ENCODE peak calls at places on chromosome 1, in seven cellular contexts. D is stomach, X is H1, W is ovary, B is tibial nerve, N is transverse colon, T is A549. C is an unnamed sample.

GRCh38 chr1:43919906-43920305 is 13.7 kb upstream of the ARTN start:
- DNase-seq in D (no peak), X (no peak), W (no peak), B (no peak), N (no peak), T (no peak), C (no peak)

GRCh38 chr1:213887842-213888241 is 99.9 kb upstream of the PROX1 start:
- DNase-seq in D (no peak), X (no peak), W (no peak), B (no peak), N (no peak), T (no peak), C (no peak)

GRCh38 chr1:201771466-201771865 is 57.5 kb upstream of the IPO9 start:
- DNase-seq in D (no peak), X (no peak), W (no peak), B (no peak), N (no peak), T (no peak), C (no peak)

GRCh38 chr1:174535207-174535606 is 87.4 kb downstream of the GPR52 start:
- DNase-seq in D (no peak), X (no peak), W (no peak), B (no peak), N (no peak), T (no peak), C (no peak)

GRCh38 chr1:2583871-2584341 is 2.7 kb upstream of the PRXL2B start:
- DNase-seq in D (no peak), X (no peak), W (no peak), B (no peak), N (peak), T (peak), C (no peak)

GRCh38 chr1:238674331-238674730 is 712.0 kb upstream of the CHRM3 start:
- DNase-seq in D (no peak), X (no peak), W (no peak), B (no peak), N (no peak), T (no peak), C (no peak)

GRCh38 chr1:2571348-2571747 is 15.2 kb downstream of the TNFRSF14 start:
- DNase-seq in D (no peak), X (no peak), W (no peak), B (no peak), N (no peak), T (no peak), C (no peak)

GRCh38 chr1:187960125-187960638 is 1131.4 kb downstream of the PLA2G4A start:
- DNase-seq in D (no peak), X (no peak), W (no peak), B (no peak), N (no peak), T (no peak), C (no peak)

GRCh38 chr1:111629190-111629954 is 9.8 kb downstream of the RAP1A start:
- DNase-seq in D (no peak), X (no peak), W (no peak), B (no peak), N (no peak), T (no peak), C (no peak)

GRCh38 chr1:111624382-111624781 is 4.8 kb downstream of the RAP1A start:
- DNase-seq in D (no peak), X (no peak), W (no peak), B (no peak), N (no peak), T (no peak), C (no peak)

GRCh38 chr1:111631502-111631901 is 11.9 kb downstream of the RAP1A start:
- DNase-seq in D (no peak), X (no peak), W (no peak), B (no peak), N (no peak), T (no peak), C (no peak)

GRCh38 chr1:111625263-111625662 is 5.7 kb downstream of the RAP1A start:
- DNase-seq in D (no peak), X (no peak), W (no peak), B (no peak), N (no peak), T (no peak), C (no peak)

GRCh38 chr1:111628153-111628552 is 8.6 kb downstream of the RAP1A start:
- DNase-seq in D (no peak), X (no peak), W (no peak), B (no peak), N (no peak), T (no peak), C (no peak)
- H3K4me3 ChIP-seq in D (no peak), X (no peak), W (no peak), B (no peak), N (no peak), T (no peak), C (no peak)

GRCh38 chr1:173134800-173135199 is 72.3 kb downstream of the TNFSF4 start:
- DNase-seq in D (no peak), X (no peak), W (no peak), B (no peak), N (no peak), T (no peak), C (no peak)

GRCh38 chr1:173137116-173137515 is 70.0 kb downstream of the TNFSF4 start:
- DNase-seq in D (no peak), X (no peak), W (no peak), B (no peak), N (no peak), T (no peak), C (no peak)

GRCh38 chr1:173134029-173134428 is 73.1 kb downstream of the TNFSF4 start:
- DNase-seq in D (no peak), X (no peak), W (no peak), B (no peak), N (no peak), T (no peak), C (no peak)

GRCh38 chr1:173140733-173141132 is 66.4 kb downstream of the TNFSF4 start:
- DNase-seq in D (no peak), X (no peak), W (no peak), B (no peak), N (no peak), T (no peak), C (no peak)

DNA sequence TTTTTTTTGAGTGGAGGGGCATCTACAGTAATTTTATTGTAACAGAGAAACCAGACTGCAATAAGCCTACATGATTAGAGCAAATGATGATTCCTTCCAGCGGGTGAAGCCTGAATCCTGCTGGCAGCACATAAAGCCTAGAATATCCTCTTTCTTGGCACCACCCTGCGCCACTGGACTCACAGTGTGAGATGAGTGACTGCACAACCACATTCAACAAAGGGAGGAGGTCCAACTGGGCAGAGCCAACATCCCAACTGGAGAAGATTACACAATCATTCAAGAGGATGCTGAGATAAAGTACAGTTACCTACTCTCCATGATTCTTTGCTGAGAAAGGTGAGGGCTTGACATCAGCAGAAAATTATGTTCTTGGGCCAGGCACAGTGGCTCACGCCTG is 67.4 kb downstream of the TNFSF4 start:
- DNase-seq in D (no peak), X (no peak), W (no peak), B (no peak), N (no peak), T (no peak), C (no peak)
- TF ChIP-seq EP300 in D (no peak), X (no peak), W (no peak), B (no peak), N (no peak), T (no peak), C (no peak)

DNA sequence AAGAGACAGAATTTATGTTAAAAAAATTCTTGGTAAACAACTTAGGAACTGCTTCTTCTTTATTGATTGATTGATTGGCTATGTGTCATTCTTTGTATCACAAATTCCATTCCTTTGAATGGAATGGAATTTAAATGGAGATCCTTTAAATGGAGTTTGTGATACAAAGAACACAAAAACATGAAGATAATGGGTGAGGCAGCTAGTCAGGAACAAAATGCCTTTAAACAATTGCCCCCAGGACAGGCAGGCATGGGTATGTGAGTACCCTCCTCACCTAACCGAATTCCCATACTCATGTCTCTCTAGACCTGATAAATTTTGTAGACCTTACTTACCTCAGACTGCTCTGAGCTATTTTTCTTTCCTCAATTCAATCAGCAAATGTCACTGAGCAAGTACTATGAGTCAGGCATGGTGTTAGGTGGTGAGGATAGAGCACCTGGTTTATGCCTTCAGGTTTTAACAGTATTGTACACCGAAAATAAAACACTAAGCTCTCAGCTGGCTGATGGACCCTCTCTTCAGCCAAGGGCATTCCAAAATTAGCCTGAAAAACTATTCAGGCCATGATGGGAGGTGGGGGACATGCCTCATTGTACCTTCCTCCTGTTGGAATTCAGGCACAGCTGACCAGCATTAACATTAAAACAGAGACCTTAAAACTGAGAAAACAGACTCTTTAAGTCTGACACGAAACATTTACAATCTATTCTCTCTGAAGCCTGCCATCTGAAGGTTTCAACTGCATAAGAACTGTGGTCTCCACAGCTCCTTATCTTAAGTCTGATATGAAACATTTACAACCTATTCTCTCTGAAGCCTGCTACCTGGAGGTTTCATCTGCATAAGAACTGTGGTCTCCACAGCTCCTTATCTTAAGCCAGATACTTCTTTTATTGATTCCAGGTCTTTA is 58.9 kb downstream of the OLFML3 start:
- DNase-seq in D (no peak), X (no peak), W (no peak), B (no peak), N (no peak), T (no peak), C (no peak)
- TF ChIP-seq CTCF in D (no peak), X (no peak), W (no peak), B (no peak), N (no peak), T (no peak), C (no peak)

GRCh38 chr1:156157974-156158373 is 4.6 kb downstream of the SEMA4A start:
- DNase-seq in D (no peak), X (no peak), W (no peak), B (no peak), N (no peak), T (no peak), C (no peak)
- H3K4me3 ChIP-seq in D (no peak), X (no peak), W (no peak), B (no peak), N (no peak), T (no peak), C (no peak)

GRCh38 chr1:45423907-45424678 is 66.9 kb downstream of the TESK2 start:
- DNase-seq in D (no peak), X (no peak), W (no peak), B (no peak), N (no peak), T (no peak), C (no peak)

GRCh38 chr1:45430486-45430885 is 60.5 kb downstream of the TESK2 start:
- DNase-seq in D (no peak), X (no peak), W (no peak), B (no peak), N (no peak), T (no peak), C (no peak)

GRCh38 chr1:45429543-45430159 is 61.3 kb downstream of the TESK2 start:
- DNase-seq in D (no peak), X (no peak), W (no peak), B (no peak), N (no peak), T (no peak), C (no peak)
- TF ChIP-seq EP300 in D (no peak), X (no peak), W (no peak), B (no peak), N (no peak), T (no peak), C (no peak)

GRCh38 chr1:198788561-198789064 is 149.8 kb downstream of the PTPRC start:
- DNase-seq in D (no peak), X (peak), W (no peak), B (no peak), N (no peak), T (no peak), C (no peak)
- TF ChIP-seq CTCF in D (no peak), X (peak), W (no peak), B (no peak), N (no peak), T (no peak), C (no peak)

C was measured in suprapubic skin.